ENCODE peak calls at places on chromosomes 7 and 10, in seven cellular contexts. One of them, this sample, is unnamed.

GRCh38 chr7:55113760-55114541 is 95.1 kb downstream of the EGFR start:
- DNase-seq in ovary: no peak
- DNase-seq in astrocyte: no peak
- DNase-seq in GM23338: no peak
- DNase-seq in PC-3: no peak
- DNase-seq in upper lobe of right lung: no peak
- DNase-seq in heart left ventricle: no peak
- DNase-seq in this sample: no peak

GRCh38 chr7:30750574-30751256 is 1.2 kb upstream of the INMT start:
- DNase-seq in astrocyte: peak; percentile 91
- DNase-seq in GM23338: no peak
- DNase-seq in PC-3: no peak
- DNase-seq in heart left ventricle: peak; percentile 90
- DNase-seq in upper lobe of right lung: peak; percentile 75
- DNase-seq in ovary: peak; percentile 72
- DNase-seq in this sample: no peak

GRCh38 chr10:51257511-51258248 is 183.4 kb downstream of the PRKG1 start:
- DNase-seq in upper lobe of right lung: no peak
- DNase-seq in GM23338: no peak
- DNase-seq in ovary: no peak
- DNase-seq in heart left ventricle: no peak
- DNase-seq in PC-3: no peak
- DNase-seq in astrocyte: peak; percentile 32
- DNase-seq in this sample: no peak

GRCh38 chr7:42502022-42502421 is 265.0 kb upstream of the GLI3 start:
- DNase-seq in GM23338: no peak
- DNase-seq in upper lobe of right lung: no peak
- DNase-seq in astrocyte: peak; percentile 46
- DNase-seq in ovary: no peak
- DNase-seq in heart left ventricle: no peak
- DNase-seq in PC-3: peak; percentile 26
- DNase-seq in this sample: no peak

GRCh38 chr7:155864271-155864985 is 52.2 kb upstream of the SHH start:
- DNase-seq in GM23338: no peak
- DNase-seq in heart left ventricle: no peak
- DNase-seq in ovary: no peak
- DNase-seq in astrocyte: no peak
- DNase-seq in upper lobe of right lung: no peak
- DNase-seq in PC-3: no peak
- DNase-seq in this sample: peak; percentile 19

GRCh38 chr10:54559498-54559897 is 241.5 kb downstream of the PCDH15 start:
- DNase-seq in GM23338: no peak
- DNase-seq in upper lobe of right lung: no peak
- DNase-seq in heart left ventricle: no peak
- DNase-seq in astrocyte: peak; percentile 88
- DNase-seq in ovary: no peak
- DNase-seq in PC-3: peak; percentile 33
- DNase-seq in this sample: no peak

GRCh38 chr7:82105463-82105862 is 335.6 kb upstream of the HGF start:
- DNase-seq in upper lobe of right lung: no peak
- DNase-seq in PC-3: peak; percentile 80
- DNase-seq in GM23338: no peak
- DNase-seq in heart left ventricle: no peak
- DNase-seq in ovary: no peak
- DNase-seq in astrocyte: peak; percentile 69
- DNase-seq in this sample: no peak

GRCh38 chr7:37728747-37729146 is 45.2 kb downstream of the GPR141 start:
- DNase-seq in heart left ventricle: no peak
- DNase-seq in upper lobe of right lung: no peak
- DNase-seq in ovary: no peak
- DNase-seq in astrocyte: no peak
- DNase-seq in GM23338: no peak
- DNase-seq in PC-3: no peak
- DNase-seq in this sample: no peak

GRCh38 chr10:131332821-131333220 is 21.3 kb upstream of the TCERG1L start:
- DNase-seq in heart left ventricle: no peak
- DNase-seq in upper lobe of right lung: no peak
- DNase-seq in PC-3: no peak
- DNase-seq in GM23338: no peak
- DNase-seq in astrocyte: no peak
- DNase-seq in ovary: no peak
- DNase-seq in this sample: no peak

GRCh38 chr10:58996063-58996462 is 180.4 kb upstream of the PHYHIPL start:
- DNase-seq in astrocyte: no peak
- DNase-seq in heart left ventricle: no peak
- DNase-seq in ovary: no peak
- DNase-seq in PC-3: no peak
- DNase-seq in upper lobe of right lung: no peak
- DNase-seq in GM23338: no peak
- DNase-seq in this sample: no peak

GRCh38 chr10:93680414-93681047 is 21.9 kb downstream of the FRA10AC1 start:
- DNase-seq in ovary: no peak
- DNase-seq in GM23338: peak; percentile 27
- DNase-seq in upper lobe of right lung: no peak
- DNase-seq in PC-3: peak; percentile 78
- DNase-seq in astrocyte: peak; percentile 4
- DNase-seq in heart left ventricle: no peak
- DNase-seq in this sample: no peak

GRCh38 chr7:19122018-19122588 is 4.7 kb upstream of the TWIST1 start:
- DNase-seq in GM23338: peak; percentile 75
- DNase-seq in astrocyte: no peak
- DNase-seq in upper lobe of right lung: no peak
- DNase-seq in heart left ventricle: no peak
- DNase-seq in ovary: no peak
- DNase-seq in PC-3: peak; percentile 74
- DNase-seq in this sample: no peak

GRCh38 chr7:64371116-64371515 is 57.4 kb downstream of the ZNF736 start:
- DNase-seq in heart left ventricle: no peak
- DNase-seq in ovary: no peak
- DNase-seq in astrocyte: no peak
- DNase-seq in upper lobe of right lung: no peak
- DNase-seq in PC-3: no peak
- DNase-seq in GM23338: no peak
- DNase-seq in this sample: no peak

GRCh38 chr7:64373017-64373416 is 59.3 kb downstream of the ZNF736 start:
- DNase-seq in PC-3: no peak
- DNase-seq in heart left ventricle: no peak
- DNase-seq in astrocyte: no peak
- DNase-seq in GM23338: no peak
- DNase-seq in ovary: no peak
- DNase-seq in upper lobe of right lung: no peak
- DNase-seq in this sample: no peak
- TF ChIP-seq CTCF in PC-3: no peak
- TF ChIP-seq CTCF in heart left ventricle: no peak
- TF ChIP-seq CTCF in astrocyte: no peak
- TF ChIP-seq CTCF in GM23338: no peak
- TF ChIP-seq CTCF in ovary: no peak
- TF ChIP-seq CTCF in upper lobe of right lung: no peak
- TF ChIP-seq CTCF in this sample: no peak

GRCh38 chr10:66719483-66719882 is 206.4 kb upstream of the LRRTM3 start:
- DNase-seq in PC-3: peak; percentile 48
- DNase-seq in GM23338: no peak
- DNase-seq in ovary: no peak
- DNase-seq in upper lobe of right lung: no peak
- DNase-seq in heart left ventricle: no peak
- DNase-seq in astrocyte: no peak
- DNase-seq in this sample: no peak
- H3K4me3 ChIP-seq in PC-3: no peak overlapping the region
- H3K4me3 ChIP-seq in GM23338: no peak overlapping the region
- H3K4me3 ChIP-seq in ovary: no peak overlapping the region
- H3K4me3 ChIP-seq in upper lobe of right lung: no peak overlapping the region
- H3K4me3 ChIP-seq in heart left ventricle: no peak overlapping the region
- H3K4me3 ChIP-seq in astrocyte: no peak overlapping the region
- H3K4me3 ChIP-seq in this sample: no peak overlapping the region

GRCh38 chr10:117362313-117362712 is 12.9 kb downstream of the PDZD8 start:
- DNase-seq in upper lobe of right lung: no peak
- DNase-seq in heart left ventricle: no peak
- DNase-seq in astrocyte: peak; percentile 41
- DNase-seq in ovary: no peak
- DNase-seq in PC-3: peak; percentile 32
- DNase-seq in GM23338: no peak
- DNase-seq in this sample: no peak
- H3K4me1 ChIP-seq in upper lobe of right lung: peaks cover 27% of the 10 kb centered on the region
- H3K4me1 ChIP-seq in heart left ventricle: peaks cover 7% of the 10 kb centered on the region
- H3K4me1 ChIP-seq in astrocyte: peaks cover 54% of the 10 kb centered on the region
- H3K4me1 ChIP-seq in ovary: peaks cover 5% of the 10 kb centered on the region
- H3K4me1 ChIP-seq in PC-3: peaks cover 78% of the 10 kb centered on the region
- H3K4me1 ChIP-seq in GM23338: peaks cover 24% of the 10 kb centered on the region
- H3K4me1 ChIP-seq in this sample: peaks cover 66% of the 10 kb centered on the region

GRCh38 chr7:103423467-103424179 is 22.4 kb downstream of the SLC26A5 start:
- DNase-seq in upper lobe of right lung: no peak
- DNase-seq in heart left ventricle: no peak
- DNase-seq in ovary: no peak
- DNase-seq in PC-3: no peak
- DNase-seq in GM23338: no peak
- DNase-seq in astrocyte: no peak
- DNase-seq in this sample: no peak

DNA sequence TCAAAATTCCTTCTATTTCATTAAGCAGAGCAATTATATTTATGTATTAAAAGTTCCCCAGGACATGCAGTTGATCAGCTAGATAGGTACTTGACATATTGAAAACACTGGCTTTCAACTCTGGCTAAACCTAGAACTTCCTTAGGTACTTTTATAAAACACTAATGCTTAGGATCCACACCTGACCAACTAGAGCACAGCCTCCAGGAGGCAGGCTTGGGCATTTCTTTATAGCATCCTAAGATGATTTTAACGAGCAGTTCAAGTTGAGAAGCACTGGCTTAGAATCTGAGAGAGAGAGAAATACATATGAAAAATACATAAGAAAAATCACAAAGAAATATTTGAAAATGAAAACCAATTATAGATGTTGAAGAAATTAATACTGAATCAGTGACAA is 20.8 kb downstream of the SLC26A5 start:
- DNase-seq in heart left ventricle: no peak
- DNase-seq in astrocyte: no peak
- DNase-seq in PC-3: peak; percentile 12
- DNase-seq in GM23338: peak; percentile 11
- DNase-seq in upper lobe of right lung: no peak
- DNase-seq in ovary: no peak
- DNase-seq in this sample: no peak
- TF ChIP-seq CTCF in heart left ventricle: no peak
- TF ChIP-seq CTCF in astrocyte: no peak
- TF ChIP-seq CTCF in PC-3: peak; percentile 43
- TF ChIP-seq CTCF in GM23338: peak; percentile 43
- TF ChIP-seq CTCF in upper lobe of right lung: no peak
- TF ChIP-seq CTCF in ovary: no peak
- TF ChIP-seq CTCF in this sample: no peak

GRCh38 chr10:36181421-36181820 is 539.3 kb upstream of the FZD8 start:
- DNase-seq in ovary: no peak
- DNase-seq in astrocyte: peak; percentile 35
- DNase-seq in upper lobe of right lung: no peak
- DNase-seq in GM23338: no peak
- DNase-seq in heart left ventricle: no peak
- DNase-seq in PC-3: peak; percentile 73
- DNase-seq in this sample: no peak

GRCh38 chr10:36185096-36185495 is 543.0 kb upstream of the FZD8 start:
- DNase-seq in ovary: no peak
- DNase-seq in heart left ventricle: no peak
- DNase-seq in GM23338: no peak
- DNase-seq in PC-3: no peak
- DNase-seq in astrocyte: no peak
- DNase-seq in upper lobe of right lung: no peak
- DNase-seq in this sample: no peak

GRCh38 chr10:36183726-36184125 is 541.6 kb upstream of the FZD8 start:
- DNase-seq in heart left ventricle: no peak
- DNase-seq in upper lobe of right lung: no peak
- DNase-seq in astrocyte: no peak
- DNase-seq in GM23338: no peak
- DNase-seq in ovary: no peak
- DNase-seq in PC-3: no peak
- DNase-seq in this sample: no peak

GRCh38 chr10:36183056-36183455 is 541.0 kb upstream of the FZD8 start:
- DNase-seq in astrocyte: no peak
- DNase-seq in GM23338: no peak
- DNase-seq in upper lobe of right lung: no peak
- DNase-seq in PC-3: no peak
- DNase-seq in ovary: no peak
- DNase-seq in heart left ventricle: no peak
- DNase-seq in this sample: no peak

DNA sequence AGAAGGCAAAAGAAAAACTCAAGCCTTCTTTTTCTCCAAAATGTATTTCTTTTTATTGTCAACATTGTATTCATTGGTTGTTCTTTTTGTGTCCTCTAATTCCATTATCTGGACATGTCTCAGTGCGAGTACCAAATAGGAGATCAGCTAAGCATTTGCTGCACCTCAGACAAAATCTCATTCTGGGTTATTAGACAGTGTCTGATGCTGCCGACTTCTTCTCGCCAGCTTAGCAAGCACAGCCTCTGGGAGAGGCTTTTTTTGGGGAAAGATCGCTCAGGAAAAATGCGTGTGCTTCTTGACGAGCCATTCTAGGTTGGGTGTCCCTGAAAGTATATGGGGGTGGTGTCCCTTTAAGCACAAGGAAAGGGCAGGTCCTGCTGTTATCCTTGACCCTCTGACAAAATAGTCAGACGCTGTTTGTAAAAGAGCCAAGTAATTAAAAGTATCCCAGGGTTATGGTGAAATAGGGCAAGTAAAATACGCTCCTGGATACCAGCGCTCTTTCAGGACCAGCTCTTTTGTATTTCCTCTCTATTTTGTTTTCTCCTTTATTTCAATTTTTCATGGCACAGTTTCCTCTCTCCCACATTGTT is 540.1 kb upstream of the FZD8 start:
- DNase-seq in heart left ventricle: no peak
- DNase-seq in ovary: no peak
- DNase-seq in PC-3: no peak
- DNase-seq in GM23338: no peak
- DNase-seq in upper lobe of right lung: no peak
- DNase-seq in astrocyte: no peak
- DNase-seq in this sample: no peak
- H3K4me3 ChIP-seq in heart left ventricle: no peak overlapping the region
- H3K4me3 ChIP-seq in ovary: no peak overlapping the region
- H3K4me3 ChIP-seq in PC-3: no peak overlapping the region
- H3K4me3 ChIP-seq in GM23338: no peak overlapping the region
- H3K4me3 ChIP-seq in upper lobe of right lung: no peak overlapping the region
- H3K4me3 ChIP-seq in astrocyte: no peak overlapping the region
- H3K4me3 ChIP-seq in this sample: no peak overlapping the region

DNA sequence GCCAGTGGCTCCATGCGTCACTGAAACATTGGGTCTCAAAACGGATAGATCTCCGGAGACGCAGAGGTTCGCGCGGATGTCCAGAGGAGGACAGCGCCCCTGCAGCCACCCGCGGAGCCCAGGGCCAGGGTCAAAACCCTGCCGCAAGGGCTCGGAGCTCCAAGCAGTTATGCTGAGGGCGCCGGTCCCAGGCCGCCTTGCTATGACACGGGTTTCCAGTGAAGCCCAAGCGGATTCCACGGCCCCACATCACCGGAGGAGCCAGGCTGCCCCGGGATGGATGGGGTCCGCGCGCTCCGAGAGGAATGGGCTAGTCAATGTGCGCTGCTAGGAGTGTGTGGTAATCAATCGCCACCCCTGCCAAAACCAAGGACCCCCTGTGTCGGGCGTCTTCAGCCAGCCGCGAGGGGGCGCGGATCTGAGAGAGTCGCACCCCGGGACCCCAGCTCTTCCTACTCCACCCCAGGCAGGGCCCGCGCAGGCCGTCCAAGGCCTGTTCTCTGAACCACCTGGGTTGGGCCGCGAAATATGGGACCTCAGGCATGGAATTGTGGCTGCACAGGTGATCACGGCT is 5.6 kb upstream of the EMX2 start:
- DNase-seq in ovary: no peak
- DNase-seq in astrocyte: no peak
- DNase-seq in upper lobe of right lung: no peak
- DNase-seq in GM23338: peak; percentile 76
- DNase-seq in heart left ventricle: no peak
- DNase-seq in PC-3: no peak
- DNase-seq in this sample: no peak
- H3K4me1 ChIP-seq in ovary: peaks cover 6% of the 10 kb centered on the region
- H3K4me1 ChIP-seq in astrocyte: peaks cover 2% of the 10 kb centered on the region
- H3K4me1 ChIP-seq in upper lobe of right lung: peaks cover 18% of the 10 kb centered on the region
- H3K4me1 ChIP-seq in GM23338: peaks cover 25% of the 10 kb centered on the region
- H3K4me1 ChIP-seq in heart left ventricle: peaks cover 17% of the 10 kb centered on the region
- H3K4me1 ChIP-seq in PC-3: peaks cover 6% of the 10 kb centered on the region
- H3K4me1 ChIP-seq in this sample: peaks cover 45% of the 10 kb centered on the region

This sample was measured in spleen.